ENCODE peak calls at places on chromosomes 16 and 17, in eight cellular contexts. One of them, this sample, is unnamed.

GRCh38 chr17:76122411-76123126 is 18.5 kb downstream of the FOXJ1 start:
- DNase-seq in LHCN-M2: no peak
- DNase-seq in HS-5: no peak
- DNase-seq in activated CD4-positive, alpha-beta T cell treated with anti-CD3 and anti-CD28 coated beads, Interleukin-2, amount 50 U/mL, for 48 hours: no peak
- DNase-seq in NCI-H1105 treated with DMSO at 0.1 percent for 48 hours: no peak
- DNase-seq in testis: no peak
- DNase-seq in GM23248: no peak
- DNase-seq in RCC 7860: no peak
- DNase-seq in this sample: no peak

GRCh38 chr17:15463363-15463762 is 4.1 kb downstream of the CDRT4 start:
- DNase-seq in activated CD4-positive, alpha-beta T cell treated with anti-CD3 and anti-CD28 coated beads, Interleukin-2, amount 50 U/mL, for 48 hours: no peak
- DNase-seq in testis: peak
- DNase-seq in NCI-H1105 treated with DMSO at 0.1 percent for 48 hours: no peak
- DNase-seq in LHCN-M2: peak
- DNase-seq in HS-5: no peak
- DNase-seq in GM23248: peak
- DNase-seq in RCC 7860: no peak
- DNase-seq in this sample: peak

GRCh38 chr17:79887451-79887991 is 48.3 kb upstream of the CBX4 start:
- DNase-seq in HS-5: no peak
- DNase-seq in GM23248: no peak
- DNase-seq in NCI-H1105 treated with DMSO at 0.1 percent for 48 hours: no peak
- DNase-seq in testis: no peak
- DNase-seq in activated CD4-positive, alpha-beta T cell treated with anti-CD3 and anti-CD28 coated beads, Interleukin-2, amount 50 U/mL, for 48 hours: no peak
- DNase-seq in LHCN-M2: no peak
- DNase-seq in RCC 7860: no peak
- DNase-seq in this sample: no peak

GRCh38 chr17:80649672-80650338 is 105.2 kb downstream of the RPTOR start:
- DNase-seq in LHCN-M2: peak
- DNase-seq in HS-5: peak
- DNase-seq in activated CD4-positive, alpha-beta T cell treated with anti-CD3 and anti-CD28 coated beads, Interleukin-2, amount 50 U/mL, for 48 hours: peak
- DNase-seq in RCC 7860: peak
- DNase-seq in testis: no peak
- DNase-seq in NCI-H1105 treated with DMSO at 0.1 percent for 48 hours: no peak
- DNase-seq in GM23248: peak
- DNase-seq in this sample: peak

GRCh38 chr17:40915199-40915661 is 22.2 kb downstream of the KRT23 start:
- DNase-seq in HS-5: peak
- DNase-seq in RCC 7860: peak
- DNase-seq in GM23248: peak
- DNase-seq in testis: no peak
- DNase-seq in LHCN-M2: peak
- DNase-seq in activated CD4-positive, alpha-beta T cell treated with anti-CD3 and anti-CD28 coated beads, Interleukin-2, amount 50 U/mL, for 48 hours: no peak
- DNase-seq in NCI-H1105 treated with DMSO at 0.1 percent for 48 hours: no peak
- DNase-seq in this sample: peak

GRCh38 chr16:78278047-78278446 is 178.6 kb downstream of the WWOX start:
- DNase-seq in LHCN-M2: no peak
- DNase-seq in NCI-H1105 treated with DMSO at 0.1 percent for 48 hours: no peak
- DNase-seq in activated CD4-positive, alpha-beta T cell treated with anti-CD3 and anti-CD28 coated beads, Interleukin-2, amount 50 U/mL, for 48 hours: no peak
- DNase-seq in GM23248: no peak
- DNase-seq in testis: no peak
- DNase-seq in HS-5: no peak
- DNase-seq in RCC 7860: no peak
- DNase-seq in this sample: no peak

GRCh38 chr17:76447931-76448652 is 4.9 kb downstream of the UBE2O start:
- DNase-seq in testis: no peak
- DNase-seq in RCC 7860: no peak
- DNase-seq in LHCN-M2: no peak
- DNase-seq in GM23248: peak
- DNase-seq in NCI-H1105 treated with DMSO at 0.1 percent for 48 hours: no peak
- DNase-seq in HS-5: no peak
- DNase-seq in activated CD4-positive, alpha-beta T cell treated with anti-CD3 and anti-CD28 coated beads, Interleukin-2, amount 50 U/mL, for 48 hours: peak
- DNase-seq in this sample: no peak

GRCh38 chr16:76386784-76387183 is 109.6 kb downstream of the CNTNAP4 start:
- DNase-seq in activated CD4-positive, alpha-beta T cell treated with anti-CD3 and anti-CD28 coated beads, Interleukin-2, amount 50 U/mL, for 48 hours: no peak
- DNase-seq in GM23248: no peak
- DNase-seq in testis: no peak
- DNase-seq in HS-5: peak
- DNase-seq in LHCN-M2: no peak
- DNase-seq in NCI-H1105 treated with DMSO at 0.1 percent for 48 hours: no peak
- DNase-seq in RCC 7860: no peak
- DNase-seq in this sample: peak

GRCh38 chr16:4306439-4307214 is 9.2 kb upstream of the GLIS2 start:
- DNase-seq in NCI-H1105 treated with DMSO at 0.1 percent for 48 hours: peak
- DNase-seq in HS-5: no peak
- DNase-seq in LHCN-M2: no peak
- DNase-seq in GM23248: no peak
- DNase-seq in testis: no peak
- DNase-seq in activated CD4-positive, alpha-beta T cell treated with anti-CD3 and anti-CD28 coated beads, Interleukin-2, amount 50 U/mL, for 48 hours: peak
- DNase-seq in RCC 7860: no peak
- DNase-seq in this sample: no peak

GRCh38 chr17:61200349-61200735 is 199.3 kb upstream of the TBX2 start:
- DNase-seq in LHCN-M2: no peak
- DNase-seq in GM23248: no peak
- DNase-seq in testis: no peak
- DNase-seq in HS-5: no peak
- DNase-seq in RCC 7860: no peak
- DNase-seq in NCI-H1105 treated with DMSO at 0.1 percent for 48 hours: no peak
- DNase-seq in activated CD4-positive, alpha-beta T cell treated with anti-CD3 and anti-CD28 coated beads, Interleukin-2, amount 50 U/mL, for 48 hours: no peak
- DNase-seq in this sample: no peak

GRCh38 chr17:82528484-82529265 is 9.1 kb downstream of the FOXK2 start:
- DNase-seq in GM23248: peak
- DNase-seq in RCC 7860: peak
- DNase-seq in HS-5: no peak
- DNase-seq in NCI-H1105 treated with DMSO at 0.1 percent for 48 hours: no peak
- DNase-seq in testis: peak
- DNase-seq in activated CD4-positive, alpha-beta T cell treated with anti-CD3 and anti-CD28 coated beads, Interleukin-2, amount 50 U/mL, for 48 hours: no peak
- DNase-seq in LHCN-M2: peak
- DNase-seq in this sample: no peak

GRCh38 chr17:34386925-34387550 is 24.0 kb upstream of the CCL1 start:
- DNase-seq in LHCN-M2: peak
- DNase-seq in NCI-H1105 treated with DMSO at 0.1 percent for 48 hours: no peak
- DNase-seq in testis: no peak
- DNase-seq in RCC 7860: no peak
- DNase-seq in activated CD4-positive, alpha-beta T cell treated with anti-CD3 and anti-CD28 coated beads, Interleukin-2, amount 50 U/mL, for 48 hours: peak
- DNase-seq in HS-5: no peak
- DNase-seq in GM23248: peak
- DNase-seq in this sample: peak

GRCh38 chr17:72121164-72122001 is 563 bp downstream of the SOX9 start:
- DNase-seq in LHCN-M2: peak
- DNase-seq in RCC 7860: peak
- DNase-seq in GM23248: peak
- DNase-seq in activated CD4-positive, alpha-beta T cell treated with anti-CD3 and anti-CD28 coated beads, Interleukin-2, amount 50 U/mL, for 48 hours: no peak
- DNase-seq in HS-5: no peak
- DNase-seq in NCI-H1105 treated with DMSO at 0.1 percent for 48 hours: peak
- DNase-seq in testis: no peak
- DNase-seq in this sample: peak

GRCh38 chr16:84367750-84368320 is 503 bp upstream of the ATP2C2 start:
- DNase-seq in testis: no peak
- DNase-seq in RCC 7860: no peak
- DNase-seq in LHCN-M2: no peak
- DNase-seq in NCI-H1105 treated with DMSO at 0.1 percent for 48 hours: no peak
- DNase-seq in GM23248: no peak
- DNase-seq in activated CD4-positive, alpha-beta T cell treated with anti-CD3 and anti-CD28 coated beads, Interleukin-2, amount 50 U/mL, for 48 hours: no peak
- DNase-seq in HS-5: no peak
- DNase-seq in this sample: no peak

GRCh38 chr17:72802726-72803125 is 289.8 kb downstream of the SLC39A11 start:
- DNase-seq in testis: no peak
- DNase-seq in RCC 7860: no peak
- DNase-seq in activated CD4-positive, alpha-beta T cell treated with anti-CD3 and anti-CD28 coated beads, Interleukin-2, amount 50 U/mL, for 48 hours: no peak
- DNase-seq in LHCN-M2: no peak
- DNase-seq in NCI-H1105 treated with DMSO at 0.1 percent for 48 hours: no peak
- DNase-seq in HS-5: no peak
- DNase-seq in GM23248: no peak
- DNase-seq in this sample: no peak

GRCh38 chr17:48500435-48501426 is 30.1 kb downstream of the HOXB1 start:
- DNase-seq in LHCN-M2: no peak
- DNase-seq in HS-5: no peak
- DNase-seq in RCC 7860: no peak
- DNase-seq in testis: peak
- DNase-seq in activated CD4-positive, alpha-beta T cell treated with anti-CD3 and anti-CD28 coated beads, Interleukin-2, amount 50 U/mL, for 48 hours: no peak
- DNase-seq in NCI-H1105 treated with DMSO at 0.1 percent for 48 hours: no peak
- DNase-seq in GM23248: peak
- DNase-seq in this sample: no peak

This sample was measured in HT1080.